ENCODE peak calls at places on chromosomes 5 and 9, in seven cellular contexts. X is H1, Q is trophoblast cell, J is neuronal stem cell, O is H9, H is IMR-90, V is mesenchymal stem cell. M is an unnamed sample.

GRCh38 chr5:34022131-34022705 is 14.4 kb upstream of the AMACR start:
- DNase-seq in X (no peak), Q (no peak), J (no peak), O (no peak), H (peak; percentile 47), V (no peak), M (peak; percentile 57)

GRCh38 chr5:57725628-57726504 is 243.3 kb upstream of the ACTBL2 start:
- DNase-seq in X (no peak), Q (no peak), J (no peak), O (no peak), H (no peak), V (no peak), M (no peak)

GRCh38 chr5:80191991-80192398 is 63.9 kb downstream of the SERINC5 start:
- DNase-seq in X (no peak), Q (no peak), J (no peak), O (peak; percentile 81), H (no peak), V (no peak), M (peak; percentile 18)

GRCh38 chr9:73011956-73012355 is 59.1 kb upstream of the ALDH1A1 start:
- DNase-seq in X (no peak), Q (no peak), J (no peak), O (no peak), H (no peak), V (no peak), M (no peak)

GRCh38 chr5:150338546-150338945 is 19.0 kb upstream of the TCOF1 start:
- DNase-seq in X (no peak), Q (no peak), J (no peak), O (no peak), H (no peak), V (no peak), M (no peak)

GRCh38 chr9:14313378-14313940 is 482 bp downstream of the NFIB start:
- DNase-seq in X (peak; percentile 66), Q (no peak), J (no peak), O (peak; percentile 58), H (peak; percentile 31), V (peak; percentile 47), M (peak; percentile 83)

GRCh38 chr9:105901514-105902109 is 207.3 kb downstream of the TMEM38B start:
- DNase-seq in X (peak; percentile 70), Q (peak; percentile 86), J (peak; percentile 56), O (peak; percentile 78), H (peak; percentile 3), V (peak; percentile 61), M (peak; percentile 89)

GRCh38 chr9:23394189-23394588 is 431.9 kb downstream of the ELAVL2 start:
- DNase-seq in X (no peak), Q (no peak), J (no peak), O (no peak), H (no peak), V (no peak), M (no peak)

GRCh38 chr5:155753943-155754581 is 572.9 kb upstream of the SGCD start:
- DNase-seq in X (no peak), Q (no peak), J (no peak), O (no peak), H (no peak), V (no peak), M (no peak)

GRCh38 chr5:141982626-141983025 is 13.7 kb downstream of the RNF14 start:
- DNase-seq in X (no peak), Q (no peak), J (no peak), O (no peak), H (no peak), V (no peak), M (no peak)

GRCh38 chr5:95864944-95865504 is 42.5 kb upstream of the GLRX start:
- DNase-seq in X (no peak), Q (no peak), J (no peak), O (no peak), H (peak; percentile 58), V (peak; percentile 56), M (no peak)

GRCh38 chr5:120366047-120366446 is 98.1 kb upstream of the PRR16 start:
- DNase-seq in X (no peak), Q (no peak), J (no peak), O (no peak), H (peak; percentile 72), V (peak; percentile 86), M (no peak)

GRCh38 chr5:123485275-123485674 is 26.7 kb upstream of the CSNK1G3 start:
- DNase-seq in X (no peak), Q (no peak), J (no peak), O (no peak), H (no peak), V (no peak), M (peak; percentile 19)

GRCh38 chr5:14202462-14202861 is 59.3 kb downstream of the TRIO start:
- DNase-seq in X (no peak), Q (no peak), J (no peak), O (no peak), H (no peak), V (peak; percentile 81), M (peak; percentile 51)

GRCh38 chr9:134025606-134026541 is 593 bp downstream of the BRD3OS start:
- DNase-seq in X (peak; percentile 77), Q (peak; percentile 16), J (peak; percentile 65), O (peak; percentile 77), H (peak; percentile 41), V (peak; percentile 68), M (peak; percentile 74)

GRCh38 chr9:114098021-114098659 is 952 bp downstream of the KIF12 start:
- DNase-seq in X (peak; percentile 88), Q (peak; percentile 59), J (peak; percentile 42), O (peak; percentile 77), H (no peak), V (no peak), M (peak; percentile 72)

GRCh38 chr5:180069589-180070247 is 1.8 kb downstream of the RNF130 start:
- DNase-seq in X (no peak), Q (no peak), J (no peak), O (no peak), H (no peak), V (peak; percentile 33), M (peak; percentile 81)

GRCh38 chr9:72012642-72013041 is 47.8 kb downstream of the C9orf57 start:
- DNase-seq in X (no peak), Q (no peak), J (no peak), O (no peak), H (no peak), V (no peak), M (no peak)

GRCh38 chr9:129007766-129008468 is 20.2 kb downstream of the SH3GLB2 start:
- DNase-seq in X (no peak), Q (no peak), J (no peak), O (no peak), H (no peak), V (no peak), M (no peak)

GRCh38 chr5:175478384-175479124 is at the start of gene SFXN1:
- DNase-seq in X (peak; percentile 88), Q (peak; percentile 31), J (peak; percentile 70), O (peak; percentile 77), H (peak; percentile 68), V (peak; percentile 70), M (peak; percentile 78)

GRCh38 chr9:37903581-37903830 is 421 bp downstream of the SLC25A51 start:
- DNase-seq in X (no peak), Q (no peak), J (peak; percentile 23), O (peak; percentile 50), H (no peak), V (peak; percentile 59), M (peak; percentile 61)

GRCh38 chr9:801399-802071 is 40.0 kb upstream of the DMRT1 start:
- DNase-seq in X (no peak), Q (peak; percentile 66), J (no peak), O (no peak), H (peak; percentile 97), V (no peak), M (peak; percentile 37)

GRCh38 chr5:1634337-1634661 is 110.5 kb upstream of the LPCAT1 start:
- DNase-seq in X (no peak), Q (no peak), J (no peak), O (no peak), H (no peak), V (no peak), M (no peak)

GRCh38 chr5:1037123-1037670 is 28.6 kb downstream of the NKD2 start:
- DNase-seq in X (no peak), Q (no peak), J (no peak), O (no peak), H (no peak), V (no peak), M (no peak)

GRCh38 chr9:130962418-130963316 is 23.6 kb upstream of the FIBCD1 start:
- DNase-seq in X (no peak), Q (peak; percentile 81), J (no peak), O (no peak), H (peak; percentile 95), V (peak; percentile 93), M (peak; percentile 40)

GRCh38 chr9:7286101-7286500 is 513.5 kb downstream of the DMAC1 start:
- DNase-seq in X (no peak), Q (no peak), J (no peak), O (no peak), H (no peak), V (no peak), M (no peak)
- H3K23ac ChIP-seq in X (no peak overlapping the region), Q (no peak overlapping the region), J (no peak overlapping the region), O (no peak overlapping the region), H (no peak overlapping the region), V (no peak overlapping the region), M (no peak overlapping the region)

GRCh38 chr5:178831049-178831448 is 28.7 kb upstream of the ZNF354B start:
- DNase-seq in X (no peak), Q (no peak), J (no peak), O (peak; percentile 51), H (no peak), V (no peak), M (peak; percentile 5)

GRCh38 chr5:178820001-178820400 is 39.8 kb upstream of the ZNF354B start:
- DNase-seq in X (no peak), Q (no peak), J (no peak), O (no peak), H (no peak), V (no peak), M (no peak)

GRCh38 chr5:178826216-178826615 is 33.5 kb upstream of the ZNF354B start:
- DNase-seq in X (no peak), Q (no peak), J (no peak), O (peak; percentile 43), H (no peak), V (no peak), M (no peak)

GRCh38 chr5:178827636-178828035 is 32.1 kb upstream of the ZNF354B start:
- DNase-seq in X (no peak), Q (peak; percentile 56), J (no peak), O (no peak), H (no peak), V (no peak), M (no peak)

DNA sequence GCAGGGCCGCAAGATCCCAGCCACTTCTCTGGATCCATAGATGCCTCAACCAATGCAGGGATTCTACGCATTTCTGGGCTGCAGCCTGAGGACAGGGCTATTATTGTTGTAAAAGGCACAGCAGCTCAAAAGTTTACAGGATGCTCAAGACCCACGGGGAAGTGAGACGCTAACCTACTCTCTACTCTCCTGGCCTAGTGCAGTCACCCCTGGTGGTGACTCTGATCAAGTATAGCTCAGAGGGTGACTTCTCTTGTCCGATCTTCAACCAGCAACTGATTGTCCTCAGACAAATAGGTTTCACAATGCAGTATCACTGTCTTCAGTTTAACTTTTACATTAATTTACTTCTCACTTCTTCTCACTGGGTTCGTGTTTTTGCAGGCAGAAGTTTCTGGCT is 34.3 kb upstream of the ZNF354B start:
- DNase-seq in X (no peak), Q (no peak), J (no peak), O (no peak), H (no peak), V (no peak), M (no peak)
- H2BK5ac ChIP-seq in X (no peak overlapping the region), Q (no peak overlapping the region), J (no peak overlapping the region), O (no peak overlapping the region), H (no peak overlapping the region), V (no peak overlapping the region), M (no peak overlapping the region)

GRCh38 chr5:172646716-172647285 is 5.7 kb downstream of the NEURL1B start:
- DNase-seq in X (no peak), Q (no peak), J (no peak), O (peak; percentile 70), H (peak; percentile 15), V (peak; percentile 36), M (peak; percentile 78)
- H3K23ac ChIP-seq in X (no peak overlapping the region), Q (no peak overlapping the region), J (no peak overlapping the region), O (no peak overlapping the region), H (no peak overlapping the region), V (no peak overlapping the region), M (no peak overlapping the region)

GRCh38 chr9:103881419-103881818 is 212.7 kb upstream of the SMC2 start:
- DNase-seq in X (no peak), Q (no peak), J (no peak), O (no peak), H (no peak), V (no peak), M (no peak)
- H2BK5ac ChIP-seq in X (no peak overlapping the region), Q (no peak overlapping the region), J (no peak overlapping the region), O (no peak overlapping the region), H (no peak overlapping the region), V (no peak overlapping the region), M (no peak overlapping the region)

M was measured in mesendoderm.